ENCODE peak calls at places on chromosomes 16 and 17, in ten cellular contexts. H, Y, E, U, K, Z, C, G, L and T are unnamed samples.

GRCh38 chr16:89264800-89265550 is 47.5 kb downstream of the ZNF778 start:
- DNase-seq in H (no peak), Y (no peak), E (no peak), U (no peak), K (no peak), Z (no peak), C (no peak), G (no peak), L (no peak), T (no peak)

GRCh38 chr17:56977673-56978395 is at the start of gene SCPEP1:
- DNase-seq in H (peak; percentile 84), Y (peak; percentile 84), E (peak; percentile 74), U (peak; percentile 85), K (peak; percentile 87), Z (peak; percentile 96), C (peak; percentile 90), G (peak; percentile 84), L (peak; percentile 91), T (peak; percentile 96)

GRCh38 chr17:4721203-4722135 is 9.8 kb upstream of the MED11 start:
- DNase-seq in H (no peak), Y (no peak), E (no peak), U (no peak), K (peak; percentile 60), Z (peak; percentile 51), C (peak; percentile 41), G (no peak), L (peak; percentile 85), T (no peak)

GRCh38 chr16:56163089-56163488 is 28.2 kb upstream of the GNAO1 start:
- DNase-seq in H (no peak), Y (no peak), E (no peak), U (no peak), K (no peak), Z (no peak), C (no peak), G (no peak), L (no peak), T (no peak)

GRCh38 chr17:59371426-59372099 is 40.1 kb downstream of the YPEL2 start:
- DNase-seq in H (no peak), Y (no peak), E (peak; percentile 76), U (no peak), K (no peak), Z (no peak), C (peak; percentile 77), G (no peak), L (peak; percentile 14), T (peak; percentile 89)

GRCh38 chr17:8121531-8122390 is 2.1 kb downstream of the HES7 start:
- DNase-seq in H (no peak), Y (peak; percentile 90), E (peak; percentile 22), U (peak; percentile 83), K (peak; percentile 24), Z (no peak), C (peak; percentile 59), G (peak; percentile 77), L (no peak), T (no peak)

GRCh38 chr17:6567528-6568185 is 11.3 kb upstream of the PITPNM3 start:
- DNase-seq in H (peak; percentile 53), Y (peak; percentile 57), E (no peak), U (no peak), K (peak; percentile 79), Z (no peak), C (no peak), G (no peak), L (peak; percentile 89), T (peak; percentile 55)

GRCh38 chr16:10839271-10839661 is 20.7 kb upstream of the TVP23A start:
- DNase-seq in H (no peak), Y (no peak), E (no peak), U (no peak), K (no peak), Z (no peak), C (no peak), G (no peak), L (peak; percentile 26), T (no peak)

GRCh38 chr16:75591001-75591852 is 25.0 kb downstream of the GABARAPL2 start:
- DNase-seq in H (no peak), Y (no peak), E (peak; percentile 28), U (no peak), K (peak; percentile 46), Z (no peak), C (peak; percentile 88), G (peak; percentile 50), L (no peak), T (no peak)

GRCh38 chr16:77445321-77445720 is 10.5 kb upstream of the ADAMTS18 start:
- DNase-seq in H (no peak), Y (no peak), E (no peak), U (no peak), K (no peak), Z (no peak), C (no peak), G (no peak), L (no peak), T (no peak)

GRCh38 chr16:2483160-2483559 is 8.2 kb downstream of the TBC1D24 start:
- DNase-seq in H (no peak), Y (no peak), E (no peak), U (no peak), K (no peak), Z (no peak), C (peak; percentile 29), G (no peak), L (no peak), T (no peak)

GRCh38 chr17:39926135-39926587 is 1.2 kb downstream of the ORMDL3 start:
- DNase-seq in H (no peak), Y (no peak), E (no peak), U (no peak), K (no peak), Z (no peak), C (no peak), G (no peak), L (no peak), T (no peak)

DNA sequence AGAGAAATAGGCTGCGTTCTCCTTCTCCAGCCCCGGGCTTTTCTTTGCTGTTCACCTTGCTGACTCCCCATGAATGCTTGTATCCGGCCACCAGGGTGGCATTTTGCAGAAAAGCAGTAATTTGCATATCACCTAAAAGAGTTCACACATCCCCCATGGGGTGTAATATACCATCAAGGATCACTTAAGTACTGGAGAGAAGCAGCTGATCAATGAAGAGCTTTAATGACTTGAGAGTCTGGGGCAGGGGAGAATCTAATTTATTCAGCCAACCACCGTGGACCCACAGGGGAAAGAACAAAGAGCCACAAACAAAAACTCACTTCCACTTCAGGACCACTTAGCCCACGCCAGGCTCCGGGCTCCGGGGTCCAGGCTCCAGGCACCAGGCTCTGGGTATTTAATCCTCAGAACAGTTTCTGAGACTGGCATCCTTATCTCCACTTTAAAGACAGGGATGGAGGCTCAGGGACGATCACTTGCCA is 33.9 kb upstream of the SEC14L1 start:
- DNase-seq in H (no peak), Y (no peak), E (no peak), U (no peak), K (no peak), Z (no peak), C (no peak), G (no peak), L (no peak), T (no peak)
- TF ChIP-seq POLR2A in H (no peak), Y (no peak), E (no peak), U (no peak), K (no peak), Z (no peak), C (no peak), G (no peak), L (no peak), T (no peak)

GRCh38 chr17:47230864-47231263 is 21.7 kb downstream of the MYL4 start:
- DNase-seq in H (no peak), Y (no peak), E (no peak), U (no peak), K (no peak), Z (no peak), C (no peak), G (no peak), L (no peak), T (peak; percentile 79)
- TF ChIP-seq POLR2A in H (no peak), Y (no peak), E (no peak), U (no peak), K (no peak), Z (no peak), C (no peak), G (no peak), L (no peak), T (no peak)

GRCh38 chr17:46197526-46197925 is 4.3 kb upstream of the KANSL1 start:
- DNase-seq in H (no peak), Y (no peak), E (no peak), U (no peak), K (no peak), Z (no peak), C (no peak), G (no peak), L (no peak), T (no peak)

GRCh38 chr17:46194393-46195216 is 1.4 kb upstream of the KANSL1 start:
- DNase-seq in H (no peak), Y (no peak), E (peak; percentile 26), U (peak; percentile 90), K (no peak), Z (no peak), C (no peak), G (no peak), L (peak; percentile 26), T (no peak)

GRCh38 chr17:46195217-46195855 is 2.1 kb upstream of the KANSL1 start:
- DNase-seq in H (no peak), Y (no peak), E (no peak), U (peak; percentile 45), K (no peak), Z (no peak), C (no peak), G (no peak), L (no peak), T (no peak)

GRCh38 chr17:46193626-46194392 is 580 bp upstream of the KANSL1 start:
- DNase-seq in H (peak; percentile 91), Y (peak; percentile 96), E (peak; percentile 92), U (peak; percentile 100), K (peak; percentile 93), Z (peak; percentile 99), C (peak; percentile 98), G (peak; percentile 93), L (peak; percentile 97), T (peak; percentile 95)

DNA sequence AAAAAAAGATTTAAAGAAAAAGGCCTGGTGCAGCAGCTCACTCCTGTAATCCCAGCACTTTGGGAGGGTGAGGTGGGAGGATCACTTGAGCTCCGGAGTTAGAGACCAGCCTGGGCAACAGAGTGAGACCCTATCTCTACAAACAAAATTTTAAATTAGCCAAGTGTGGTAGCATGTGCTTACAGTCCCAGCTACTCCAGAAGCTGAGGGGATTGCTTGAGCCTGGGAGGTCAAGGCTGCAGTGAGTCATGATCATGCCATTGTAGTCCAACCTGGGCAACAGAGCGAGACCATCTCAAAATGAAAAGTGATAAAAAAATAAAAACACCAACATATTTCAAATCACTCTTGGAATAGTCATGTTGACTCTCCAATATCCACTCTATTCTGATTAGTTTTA is 2.7 kb upstream of the KANSL1 start:
- DNase-seq in H (no peak), Y (no peak), E (no peak), U (no peak), K (no peak), Z (no peak), C (no peak), G (no peak), L (peak; percentile 59), T (no peak)
- TF ChIP-seq POLR2A in H (no peak), Y (no peak), E (no peak), U (no peak), K (no peak), Z (no peak), C (no peak), G (no peak), L (no peak), T (no peak)

GRCh38 chr17:14672830-14673229 is 371.9 kb downstream of the HS3ST3B1 start:
- DNase-seq in H (no peak), Y (no peak), E (no peak), U (peak; percentile 88), K (no peak), Z (no peak), C (no peak), G (no peak), L (peak; percentile 8), T (no peak)

GRCh38 chr17:14670861-14671260 is 370.0 kb downstream of the HS3ST3B1 start:
- DNase-seq in H (no peak), Y (no peak), E (no peak), U (no peak), K (no peak), Z (no peak), C (no peak), G (no peak), L (no peak), T (no peak)
- TF ChIP-seq POLR2A in H (no peak), Y (no peak), E (no peak), U (no peak), K (no peak), Z (no peak), C (no peak), G (no peak), L (no peak), T (no peak)